ENCODE peak calls at places on chromosomes 4 and X, in five cellular contexts. One of them, this sample, is unnamed.

GRCh38 chrX:11125079-11125478 is 13.9 kb downstream of the HCCS start:
- DNase-seq in MM.1S: no peak
- DNase-seq in left lung: no peak
- DNase-seq in H9: no peak
- DNase-seq in HFFc6: no peak
- DNase-seq in this sample: no peak

GRCh38 chrX:826026-826425 is 195.4 kb downstream of the SHOX start:
- DNase-seq in left lung: no peak
- DNase-seq in HFFc6: peak; percentile 84
- DNase-seq in MM.1S: no peak
- DNase-seq in H9: no peak
- DNase-seq in this sample: peak; percentile 6

GRCh38 chr4:18938343-18939109 is 917.0 kb upstream of the LCORL start:
- DNase-seq in H9: no peak
- DNase-seq in left lung: no peak
- DNase-seq in HFFc6: peak; percentile 13
- DNase-seq in MM.1S: no peak
- DNase-seq in this sample: no peak

GRCh38 chrX:40947276-40947675 is 138.0 kb upstream of the USP9X start:
- DNase-seq in HFFc6: peak; percentile 3
- DNase-seq in left lung: no peak
- DNase-seq in H9: no peak
- DNase-seq in MM.1S: no peak
- DNase-seq in this sample: no peak

GRCh38 chr4:55297346-55297745 is 48.7 kb upstream of the SRD5A3 start:
- DNase-seq in MM.1S: no peak
- DNase-seq in H9: no peak
- DNase-seq in left lung: no peak
- DNase-seq in HFFc6: no peak
- DNase-seq in this sample: no peak

GRCh38 chr4:109645874-109646591 is 57.2 kb downstream of the CASP6 start:
- DNase-seq in left lung: no peak
- DNase-seq in HFFc6: no peak
- DNase-seq in H9: no peak
- DNase-seq in MM.1S: no peak
- DNase-seq in this sample: no peak

GRCh38 chr4:26223160-26223559 is 97.7 kb upstream of the RBPJ start:
- DNase-seq in HFFc6: peak; percentile 92
- DNase-seq in left lung: no peak
- DNase-seq in H9: no peak
- DNase-seq in MM.1S: no peak
- DNase-seq in this sample: no peak

GRCh38 chr4:88606832-88607231 is 14.6 kb downstream of the HERC3 start:
- DNase-seq in MM.1S: no peak
- DNase-seq in left lung: no peak
- DNase-seq in H9: no peak
- DNase-seq in HFFc6: no peak
- DNase-seq in this sample: no peak

GRCh38 chr4:3527101-3527913 is 4.9 kb downstream of the LRPAP1 start:
- DNase-seq in MM.1S: no peak
- DNase-seq in H9: peak; percentile 21
- DNase-seq in HFFc6: no peak
- DNase-seq in left lung: peak; percentile 60
- DNase-seq in this sample: no peak

GRCh38 chr4:156615066-156615514 is 356.5 kb downstream of the PDGFC start:
- DNase-seq in left lung: no peak
- DNase-seq in HFFc6: peak; percentile 90
- DNase-seq in H9: no peak
- DNase-seq in MM.1S: no peak
- DNase-seq in this sample: no peak

GRCh38 chrX:153782324-153782723 is 1.5 kb downstream of the SRPK3 start:
- DNase-seq in left lung: no peak
- DNase-seq in H9: peak; percentile 56
- DNase-seq in MM.1S: no peak
- DNase-seq in HFFc6: no peak
- DNase-seq in this sample: no peak

GRCh38 chrX:123743312-123743711 is 10.5 kb upstream of the THOC2 start:
- DNase-seq in H9: no peak
- DNase-seq in left lung: no peak
- DNase-seq in MM.1S: no peak
- DNase-seq in HFFc6: no peak
- DNase-seq in this sample: no peak

GRCh38 chrX:16603822-16604221 is 46.1 kb upstream of the S100G start:
- DNase-seq in left lung: no peak
- DNase-seq in HFFc6: no peak
- DNase-seq in MM.1S: no peak
- DNase-seq in H9: no peak
- DNase-seq in this sample: no peak

GRCh38 chr4:6873792-6874461 is 35.7 kb upstream of the TBC1D14 start:
- DNase-seq in left lung: peak; percentile 90
- DNase-seq in HFFc6: peak; percentile 40
- DNase-seq in MM.1S: peak; percentile 66
- DNase-seq in H9: peak; percentile 75
- DNase-seq in this sample: peak; percentile 72

GRCh38 chrX:53280316-53280702 is 1.1 kb downstream of the IQSEC2 start:
- DNase-seq in left lung: no peak
- DNase-seq in MM.1S: no peak
- DNase-seq in H9: no peak
- DNase-seq in HFFc6: no peak
- DNase-seq in this sample: no peak

GRCh38 chrX:53280703-53281320 is 572 bp downstream of the IQSEC2 start:
- DNase-seq in MM.1S: no peak
- DNase-seq in HFFc6: peak; percentile 48
- DNase-seq in H9: no peak
- DNase-seq in left lung: no peak
- DNase-seq in this sample: no peak

GRCh38 chrX:53281321-53281822 is at the start of gene IQSEC2:
- DNase-seq in HFFc6: peak; percentile 63
- DNase-seq in left lung: peak; percentile 89
- DNase-seq in MM.1S: no peak
- DNase-seq in H9: peak; percentile 67
- DNase-seq in this sample: peak; percentile 56

GRCh38 chrX:53282313-53282712 is 929 bp upstream of the IQSEC2 start:
- DNase-seq in HFFc6: no peak
- DNase-seq in left lung: no peak
- DNase-seq in H9: no peak
- DNase-seq in MM.1S: no peak
- DNase-seq in this sample: no peak

GRCh38 chrX:53279296-53280237 is 1.8 kb downstream of the IQSEC2 start:
- DNase-seq in HFFc6: no peak
- DNase-seq in MM.1S: no peak
- DNase-seq in left lung: no peak
- DNase-seq in H9: no peak
- DNase-seq in this sample: no peak
- TF ChIP-seq CTCF in HFFc6: no peak
- TF ChIP-seq CTCF in MM.1S: no peak
- TF ChIP-seq CTCF in left lung: no peak
- TF ChIP-seq CTCF in H9: peak; percentile 30
- TF ChIP-seq CTCF in this sample: no peak

GRCh38 chr4:149735796-149736195 is 79.8 kb downstream of the IQCM start:
- DNase-seq in left lung: no peak
- DNase-seq in HFFc6: no peak
- DNase-seq in H9: no peak
- DNase-seq in MM.1S: no peak
- DNase-seq in this sample: no peak
- TF ChIP-seq CTCF in left lung: no peak
- TF ChIP-seq CTCF in HFFc6: no peak
- TF ChIP-seq CTCF in H9: no peak
- TF ChIP-seq CTCF in MM.1S: no peak
- TF ChIP-seq CTCF in this sample: no peak

DNA sequence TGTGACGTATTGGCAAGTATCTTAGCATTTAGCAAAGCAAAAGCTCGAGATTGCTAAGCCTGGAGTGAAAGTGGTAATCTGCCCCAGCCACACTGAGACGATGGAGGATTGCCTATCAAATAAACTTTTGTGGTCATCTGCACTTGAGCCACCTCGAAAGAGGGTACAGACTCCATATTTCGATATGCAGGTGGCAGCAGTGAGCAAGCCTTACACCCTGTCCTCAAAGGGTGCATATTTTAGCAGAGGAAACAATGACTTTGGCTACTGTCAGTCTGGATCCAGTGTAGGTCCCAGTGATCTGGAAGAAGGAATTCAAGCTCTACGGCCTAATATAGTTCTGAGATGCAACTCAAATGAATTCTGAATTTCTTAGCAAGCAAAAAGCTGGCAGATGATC is 153.9 kb downstream of the ATG4A start:
- DNase-seq in MM.1S: no peak
- DNase-seq in H9: no peak
- DNase-seq in left lung: no peak
- DNase-seq in HFFc6: no peak
- DNase-seq in this sample: no peak
- TF ChIP-seq CTCF in MM.1S: peak; percentile 17
- TF ChIP-seq CTCF in H9: peak; percentile 48
- TF ChIP-seq CTCF in left lung: no peak
- TF ChIP-seq CTCF in HFFc6: peak; percentile 21
- TF ChIP-seq CTCF in this sample: no peak

GRCh38 chrX:20322887-20323286 is 56.2 kb upstream of the RPS6KA3 start:
- DNase-seq in HFFc6: no peak
- DNase-seq in H9: no peak
- DNase-seq in MM.1S: no peak
- DNase-seq in left lung: no peak
- DNase-seq in this sample: no peak

GRCh38 chrX:20320461-20321159 is 53.9 kb upstream of the RPS6KA3 start:
- DNase-seq in MM.1S: peak; percentile 21
- DNase-seq in left lung: no peak
- DNase-seq in HFFc6: no peak
- DNase-seq in H9: no peak
- DNase-seq in this sample: no peak

GRCh38 chrX:20315140-20315539 is 48.4 kb upstream of the RPS6KA3 start:
- DNase-seq in H9: no peak
- DNase-seq in MM.1S: peak; percentile 6
- DNase-seq in HFFc6: no peak
- DNase-seq in left lung: no peak
- DNase-seq in this sample: no peak

GRCh38 chrX:20317873-20318272 is 51.2 kb upstream of the RPS6KA3 start:
- DNase-seq in left lung: no peak
- DNase-seq in HFFc6: no peak
- DNase-seq in MM.1S: no peak
- DNase-seq in H9: no peak
- DNase-seq in this sample: no peak

GRCh38 chrX:20319054-20319453 is 52.3 kb upstream of the RPS6KA3 start:
- DNase-seq in H9: no peak
- DNase-seq in left lung: no peak
- DNase-seq in HFFc6: no peak
- DNase-seq in MM.1S: no peak
- DNase-seq in this sample: no peak
- TF ChIP-seq CTCF in H9: no peak
- TF ChIP-seq CTCF in left lung: no peak
- TF ChIP-seq CTCF in HFFc6: no peak
- TF ChIP-seq CTCF in MM.1S: no peak
- TF ChIP-seq CTCF in this sample: no peak

GRCh38 chr4:71188197-71188625 is 150.6 kb upstream of the SLC4A4 start:
- DNase-seq in H9: peak; percentile 46
- DNase-seq in left lung: no peak
- DNase-seq in HFFc6: no peak
- DNase-seq in MM.1S: no peak
- DNase-seq in this sample: no peak
- TF ChIP-seq CTCF in H9: peak; percentile 55
- TF ChIP-seq CTCF in left lung: no peak
- TF ChIP-seq CTCF in HFFc6: peak; percentile 31
- TF ChIP-seq CTCF in MM.1S: no peak
- TF ChIP-seq CTCF in this sample: no peak

DNA sequence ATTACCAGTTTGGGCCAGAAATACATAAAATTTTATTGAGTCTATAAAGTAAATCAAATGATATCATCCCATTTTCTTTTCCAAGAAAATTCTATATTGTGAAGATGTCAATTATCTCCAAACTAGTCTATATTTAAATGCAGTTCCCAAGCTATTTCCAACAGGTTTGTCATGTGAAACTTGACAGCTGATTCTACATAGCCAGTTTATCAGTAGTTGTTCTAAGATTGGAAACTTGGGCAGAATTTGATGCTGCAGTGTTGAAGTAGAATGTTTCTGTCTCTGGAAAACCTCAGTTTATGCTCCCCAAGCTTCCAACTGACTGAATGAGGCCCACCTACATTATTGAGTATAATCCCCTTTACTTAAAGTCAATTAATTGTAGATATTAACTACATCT is 994.1 kb downstream of the PCDH7 start:
- DNase-seq in HFFc6: no peak
- DNase-seq in MM.1S: no peak
- DNase-seq in left lung: no peak
- DNase-seq in H9: no peak
- DNase-seq in this sample: no peak
- TF ChIP-seq CTCF in HFFc6: no peak
- TF ChIP-seq CTCF in MM.1S: no peak
- TF ChIP-seq CTCF in left lung: no peak
- TF ChIP-seq CTCF in H9: no peak
- TF ChIP-seq CTCF in this sample: no peak